ENCODE peak calls at places on chromosomes 7 and 10, in four cellular contexts. A is hepatocyte, W is osteocyte, V is ELR. Z is an unnamed sample.

GRCh38 chr10:4169448-4169847 is 384.4 kb upstream of the KLF6 start:
- DNase-seq in A (no peak), W (no peak), V (no peak), Z (no peak)

GRCh38 chr10:21525367-21526183 is at the start of gene SKIDA1:
- DNase-seq in A (peak), W (no peak), V (peak), Z (peak)

GRCh38 chr7:140028311-140028710 is 34.4 kb downstream of the PARP12 start:
- DNase-seq in A (no peak), W (peak), V (no peak), Z (no peak)

GRCh38 chr10:96991313-96991841 is 159.3 kb downstream of the LCOR start:
- DNase-seq in A (no peak), W (no peak), V (peak), Z (peak)

GRCh38 chr10:72259491-72260214 is 14.1 kb upstream of the DDIT4 start:
- DNase-seq in A (peak), W (peak), V (peak), Z (no peak)

GRCh38 chr10:58385784-58386112 is 538 bp downstream of the TFAM start:
- DNase-seq in A (peak), W (no peak), V (peak), Z (peak)

GRCh38 chr7:99839560-99840011 is 11.8 kb downstream of the CYP3A43 start:
- DNase-seq in A (peak), W (no peak), V (no peak), Z (peak)

GRCh38 chr10:124290095-124290795 is 128.5 kb downstream of the OAT start:
- DNase-seq in A (no peak), W (peak), V (peak), Z (no peak)

GRCh38 chr7:121286742-121287699 is 41.8 kb upstream of the WNT16 start:
- DNase-seq in A (no peak), W (no peak), V (peak), Z (peak)

GRCh38 chr7:94763268-94763667 is 107.3 kb upstream of the SGCE start:
- DNase-seq in A (no peak), W (no peak), V (no peak), Z (no peak)

GRCh38 chr10:122478971-122479370 is 17.6 kb downstream of the HTRA1 start:
- DNase-seq in A (no peak), W (no peak), V (no peak), Z (no peak)

GRCh38 chr7:125934539-125934938 is 1004.9 kb upstream of the POT1 start:
- DNase-seq in A (peak), W (no peak), V (no peak), Z (peak)

GRCh38 chr10:58672855-58673254 is 160.2 kb downstream of the BICC1 start:
- DNase-seq in A (no peak), W (no peak), V (no peak), Z (peak)